ENCODE peak calls at places on chromosome 21, in seven cellular contexts. M is neural crest cell; K is SJSA1; S is non-pigmented ciliary epithelial cell; W is progenitor cell of endocrine pancreas; A is choroid plexus epithelial cell; X is activated T-helper 1 cell treated with anti-CD3 and anti-CD28 coated beads, Interleukin-12 subunit alpha, Interleukin-12 subunit beta, Interleukin-2, Interleukin-4 antibody, amounts not matched to agents 30 ng/mL and 10 ng/mL and 1 ng/mL, durations not matched to agents 14 hours and 24 hours and 36 hours. B is an unnamed sample.

GRCh38 chr21:36784942-36785341 is 86.0 kb downstream of the SIM2 start:
- DNase-seq in X (no peak), A (no peak), S (no peak), M (no peak), K (no peak), W (no peak), B (no peak)

GRCh38 chr21:34668803-34669148 is at the start of gene CLIC6:
- DNase-seq in M (no peak), W (peak), X (no peak), A (no peak), K (no peak), S (no peak), B (peak)

GRCh38 chr21:28554660-28555475 is 437.8 kb downstream of the LTN1 start:
- DNase-seq in M (no peak), A (peak), W (no peak), S (no peak), X (no peak), K (peak), B (peak)

GRCh38 chr21:38838598-38839369 is 33.1 kb downstream of the ETS2 start:
- DNase-seq in K (no peak), X (no peak), W (no peak), A (peak), M (no peak), S (no peak), B (no peak)

GRCh38 chr21:31034378-31034777 is 3.9 kb downstream of the KRTAP19-8 start:
- DNase-seq in M (no peak), S (peak), X (no peak), K (no peak), A (no peak), W (no peak), B (no peak)

GRCh38 chr21:17585875-17586450 is 26.7 kb downstream of the BTG3 start:
- DNase-seq in X (no peak), K (peak), S (peak), A (peak), W (no peak), M (no peak), B (peak)

GRCh38 chr21:16455978-16456377 is 726.2 kb downstream of the USP25 start:
- DNase-seq in M (no peak), W (no peak), K (no peak), A (peak), X (no peak), S (no peak), B (no peak)

GRCh38 chr21:46219591-46220239 is 8.9 kb downstream of the LSS start:
- DNase-seq in W (no peak), A (peak), M (no peak), S (no peak), K (no peak), X (no peak), B (no peak)

GRCh38 chr21:28272272-28272992 is 720.2 kb downstream of the LTN1 start:
- DNase-seq in K (no peak), X (no peak), M (no peak), S (no peak), W (no peak), A (peak), B (no peak)

GRCh38 chr21:31558839-31559367 is 100.6 kb upstream of the SOD1 start:
- DNase-seq in K (peak), X (peak), A (peak), M (peak), S (peak), W (peak), B (peak)

GRCh38 chr21:45363921-45364463 is 41.0 kb upstream of the COL18A1 start:
- DNase-seq in X (peak), M (no peak), K (peak), A (peak), W (no peak), S (peak), B (peak)

GRCh38 chr21:41283211-41283818 is 33.3 kb upstream of the FAM3B start:
- DNase-seq in A (peak), S (peak), W (peak), K (peak), X (peak), M (peak), B (peak)

GRCh38 chr21:17858764-17859163 is 39.6 kb upstream of the C21orf91 start:
- DNase-seq in X (no peak), K (no peak), A (no peak), W (no peak), M (no peak), S (no peak), B (no peak)

B was measured in hepatocyte.